ENCODE peak calls at places on chromosome 20, in eight cellular contexts. One of them, this sample, is unnamed.
A peak's percentile ranks its signal among the peaks of the same experiment; 100 is the strongest.

GRCh38 chr20:36575066-36575743 is 1.8 kb downstream of the TGIF2 start:
- DNase-seq in neuronal stem cell: no peak
- DNase-seq in GM04503: no peak
- DNase-seq in KBM-7: peak; percentile 45
- DNase-seq in activated CD4-positive, alpha-beta T cell treated with anti-CD3 and anti-CD28 coated beads, Interleukin-2, amount 50 U/mL, for 48 hours: no peak
- DNase-seq in hippocampal formation: peak; percentile 34
- DNase-seq in RPMI7951: peak; percentile 77
- DNase-seq in T-helper 9 cell: no peak
- DNase-seq in this sample: no peak

GRCh38 chr20:4488407-4489339 is 233.0 kb upstream of the PRND start:
- DNase-seq in RPMI7951: peak; percentile 97
- DNase-seq in GM04503: peak; percentile 55
- DNase-seq in T-helper 9 cell: no peak
- DNase-seq in neuronal stem cell: no peak
- DNase-seq in hippocampal formation: no peak
- DNase-seq in activated CD4-positive, alpha-beta T cell treated with anti-CD3 and anti-CD28 coated beads, Interleukin-2, amount 50 U/mL, for 48 hours: no peak
- DNase-seq in KBM-7: no peak
- DNase-seq in this sample: no peak

GRCh38 chr20:18669241-18670019 is 81.6 kb downstream of the DTD1 start:
- DNase-seq in activated CD4-positive, alpha-beta T cell treated with anti-CD3 and anti-CD28 coated beads, Interleukin-2, amount 50 U/mL, for 48 hours: no peak
- DNase-seq in RPMI7951: no peak
- DNase-seq in hippocampal formation: no peak
- DNase-seq in neuronal stem cell: no peak
- DNase-seq in KBM-7: no peak
- DNase-seq in GM04503: no peak
- DNase-seq in T-helper 9 cell: no peak
- DNase-seq in this sample: no peak

GRCh38 chr20:62837790-62838458 is 21.1 kb downstream of the COL9A3 start:
- DNase-seq in T-helper 9 cell: no peak
- DNase-seq in KBM-7: no peak
- DNase-seq in activated CD4-positive, alpha-beta T cell treated with anti-CD3 and anti-CD28 coated beads, Interleukin-2, amount 50 U/mL, for 48 hours: no peak
- DNase-seq in GM04503: no peak
- DNase-seq in RPMI7951: no peak
- DNase-seq in neuronal stem cell: no peak
- DNase-seq in hippocampal formation: no peak
- DNase-seq in this sample: no peak

GRCh38 chr20:62306440-62307187 is 3.8 kb downstream of the ADRM1 start:
- DNase-seq in T-helper 9 cell: no peak
- DNase-seq in neuronal stem cell: no peak
- DNase-seq in GM04503: no peak
- DNase-seq in hippocampal formation: no peak
- DNase-seq in RPMI7951: no peak
- DNase-seq in KBM-7: no peak
- DNase-seq in activated CD4-positive, alpha-beta T cell treated with anti-CD3 and anti-CD28 coated beads, Interleukin-2, amount 50 U/mL, for 48 hours: no peak
- DNase-seq in this sample: no peak

GRCh38 chr20:47036091-47036880 is 141.6 kb downstream of the EYA2 start:
- DNase-seq in neuronal stem cell: no peak
- DNase-seq in T-helper 9 cell: no peak
- DNase-seq in activated CD4-positive, alpha-beta T cell treated with anti-CD3 and anti-CD28 coated beads, Interleukin-2, amount 50 U/mL, for 48 hours: no peak
- DNase-seq in KBM-7: no peak
- DNase-seq in RPMI7951: no peak
- DNase-seq in GM04503: no peak
- DNase-seq in hippocampal formation: no peak
- DNase-seq in this sample: no peak

GRCh38 chr20:59661141-59661540 is 56.8 kb downstream of the PHACTR3 start:
- DNase-seq in hippocampal formation: no peak
- DNase-seq in activated CD4-positive, alpha-beta T cell treated with anti-CD3 and anti-CD28 coated beads, Interleukin-2, amount 50 U/mL, for 48 hours: no peak
- DNase-seq in GM04503: no peak
- DNase-seq in RPMI7951: no peak
- DNase-seq in KBM-7: no peak
- DNase-seq in neuronal stem cell: no peak
- DNase-seq in T-helper 9 cell: no peak
- DNase-seq in this sample: no peak

GRCh38 chr20:5198651-5198924 is 71.8 kb downstream of the CDS2 start:
- DNase-seq in RPMI7951: no peak
- DNase-seq in GM04503: no peak
- DNase-seq in neuronal stem cell: no peak
- DNase-seq in hippocampal formation: no peak
- DNase-seq in KBM-7: no peak
- DNase-seq in T-helper 9 cell: no peak
- DNase-seq in activated CD4-positive, alpha-beta T cell treated with anti-CD3 and anti-CD28 coated beads, Interleukin-2, amount 50 U/mL, for 48 hours: no peak
- DNase-seq in this sample: no peak

GRCh38 chr20:33291830-33292355 is 8.9 kb downstream of the BPIFB1 start:
- DNase-seq in neuronal stem cell: peak; percentile 56
- DNase-seq in GM04503: no peak
- DNase-seq in hippocampal formation: peak; percentile 18
- DNase-seq in KBM-7: peak; percentile 50
- DNase-seq in RPMI7951: no peak
- DNase-seq in T-helper 9 cell: peak; percentile 66
- DNase-seq in activated CD4-positive, alpha-beta T cell treated with anti-CD3 and anti-CD28 coated beads, Interleukin-2, amount 50 U/mL, for 48 hours: peak; percentile 75
- DNase-seq in this sample: peak; percentile 33

GRCh38 chr20:1930165-1930564 is 35.0 kb downstream of the SIRPA start:
- DNase-seq in T-helper 9 cell: no peak
- DNase-seq in hippocampal formation: no peak
- DNase-seq in activated CD4-positive, alpha-beta T cell treated with anti-CD3 and anti-CD28 coated beads, Interleukin-2, amount 50 U/mL, for 48 hours: no peak
- DNase-seq in neuronal stem cell: no peak
- DNase-seq in RPMI7951: no peak
- DNase-seq in KBM-7: no peak
- DNase-seq in GM04503: no peak
- DNase-seq in this sample: no peak

GRCh38 chr20:63536997-63537524 is at the start of gene PTK6:
- DNase-seq in KBM-7: no peak
- DNase-seq in activated CD4-positive, alpha-beta T cell treated with anti-CD3 and anti-CD28 coated beads, Interleukin-2, amount 50 U/mL, for 48 hours: peak; percentile 58
- DNase-seq in GM04503: no peak
- DNase-seq in RPMI7951: no peak
- DNase-seq in hippocampal formation: no peak
- DNase-seq in neuronal stem cell: no peak
- DNase-seq in T-helper 9 cell: no peak
- DNase-seq in this sample: no peak

GRCh38 chr20:50378170-50379000 is 131.8 kb upstream of the PTPN1 start:
- DNase-seq in RPMI7951: peak; percentile 42
- DNase-seq in T-helper 9 cell: no peak
- DNase-seq in GM04503: no peak
- DNase-seq in neuronal stem cell: no peak
- DNase-seq in hippocampal formation: no peak
- DNase-seq in KBM-7: no peak
- DNase-seq in activated CD4-positive, alpha-beta T cell treated with anti-CD3 and anti-CD28 coated beads, Interleukin-2, amount 50 U/mL, for 48 hours: no peak
- DNase-seq in this sample: no peak

GRCh38 chr20:59802471-59803221 is 130.8 kb downstream of the SYCP2 start:
- DNase-seq in T-helper 9 cell: no peak
- DNase-seq in activated CD4-positive, alpha-beta T cell treated with anti-CD3 and anti-CD28 coated beads, Interleukin-2, amount 50 U/mL, for 48 hours: no peak
- DNase-seq in hippocampal formation: peak; percentile 22
- DNase-seq in RPMI7951: no peak
- DNase-seq in GM04503: no peak
- DNase-seq in neuronal stem cell: no peak
- DNase-seq in KBM-7: no peak
- DNase-seq in this sample: peak; percentile 76

GRCh38 chr20:41030536-41031242 is 2.1 kb downstream of the TOP1 start:
- DNase-seq in activated CD4-positive, alpha-beta T cell treated with anti-CD3 and anti-CD28 coated beads, Interleukin-2, amount 50 U/mL, for 48 hours: no peak
- DNase-seq in GM04503: peak; percentile 32
- DNase-seq in T-helper 9 cell: no peak
- DNase-seq in hippocampal formation: no peak
- DNase-seq in neuronal stem cell: no peak
- DNase-seq in KBM-7: no peak
- DNase-seq in RPMI7951: peak; percentile 59
- DNase-seq in this sample: no peak

GRCh38 chr20:50526403-50526989 is 16.3 kb downstream of the PTPN1 start:
- DNase-seq in hippocampal formation: no peak
- DNase-seq in KBM-7: no peak
- DNase-seq in GM04503: no peak
- DNase-seq in T-helper 9 cell: no peak
- DNase-seq in neuronal stem cell: no peak
- DNase-seq in activated CD4-positive, alpha-beta T cell treated with anti-CD3 and anti-CD28 coated beads, Interleukin-2, amount 50 U/mL, for 48 hours: no peak
- DNase-seq in RPMI7951: no peak
- DNase-seq in this sample: no peak